ENCODE peak calls at places on chromosomes 2 and 18, in four cellular contexts. Q is PC-9, D is fibroblast of lung, M is ovary. I is an unnamed sample.

GRCh38 chr2:205806126-205806905 is 124.0 kb downstream of the NRP2 start:
- DNase-seq in Q (no peak), D (no peak), M (no peak), I (peak; percentile 75)

GRCh38 chr2:63735263-63735662 is 106.4 kb upstream of the UGP2 start:
- DNase-seq in Q (no peak), D (peak; percentile 34), M (no peak), I (no peak)

GRCh38 chr2:105802587-105802986 is 57.9 kb downstream of the NCK2 start:
- DNase-seq in Q (no peak), D (no peak), M (no peak), I (no peak)

GRCh38 chr2:218295029-218295428 is 2.7 kb upstream of the TMBIM1 start:
- DNase-seq in Q (no peak), D (no peak), M (no peak), I (peak; percentile 58)

GRCh38 chr18:25445430-25445829 is 93.5 kb upstream of the ZNF521 start:
- DNase-seq in Q (no peak), D (no peak), M (no peak), I (no peak)

GRCh38 chr2:138949517-138949916 is 169.3 kb upstream of the NXPH2 start:
- DNase-seq in Q (peak; percentile 26), D (no peak), M (no peak), I (no peak)

GRCh38 chr18:59041819-59042476 is 97.7 kb upstream of the SEC11C start:
- DNase-seq in Q (no peak), D (no peak), M (no peak), I (no peak)

GRCh38 chr2:111202266-111203040 is 81.7 kb downstream of the BCL2L11 start:
- DNase-seq in Q (no peak), D (peak; percentile 59), M (no peak), I (no peak)

GRCh38 chr2:238135601-238136150 is 2.8 kb upstream of the KLHL30 start:
- DNase-seq in Q (no peak), D (no peak), M (no peak), I (no peak)

GRCh38 chr18:53771664-53772063 is 452.8 kb downstream of the MBD2 start:
- DNase-seq in Q (no peak), D (no peak), M (no peak), I (no peak)

GRCh38 chr2:50613161-50613560 is 418.8 kb downstream of the NRXN1 start:
- DNase-seq in Q (no peak), D (peak; percentile 10), M (no peak), I (no peak)

GRCh38 chr2:241865957-241866858 is 3.3 kb upstream of the RTP5 start:
- DNase-seq in Q (no peak), D (no peak), M (no peak), I (peak; percentile 72)

GRCh38 chr2:160994141-160995002 is 165.9 kb upstream of the TANK start:
- DNase-seq in Q (peak; percentile 48), D (peak; percentile 95), M (no peak), I (peak; percentile 71)

GRCh38 chr2:95348609-95349567 is 51.7 kb downstream of the KCNIP3 start:
- DNase-seq in Q (no peak), D (peak; percentile 60), M (peak; percentile 65), I (no peak)

GRCh38 chr2:43224571-43225092 is 1.8 kb downstream of the ZFP36L2 start:
- DNase-seq in Q (peak; percentile 43), D (peak; percentile 49), M (peak; percentile 66), I (peak; percentile 84)

GRCh38 chr2:43222472-43223146 is 3.8 kb downstream of the ZFP36L2 start:
- DNase-seq in Q (no peak), D (peak; percentile 50), M (no peak), I (no peak)

GRCh38 chr2:43225093-43225787 is 1.2 kb downstream of the ZFP36L2 start:
- DNase-seq in Q (peak; percentile 71), D (peak; percentile 87), M (peak; percentile 75), I (peak; percentile 73)

GRCh38 chr2:43223412-43224040 is 2.9 kb downstream of the ZFP36L2 start:
- DNase-seq in Q (no peak), D (peak; percentile 63), M (no peak), I (no peak)

GRCh38 chr2:43224131-43224570 is 2.3 kb downstream of the ZFP36L2 start:
- DNase-seq in Q (peak; percentile 70), D (peak; percentile 84), M (peak; percentile 76), I (peak; percentile 73)
- TF ChIP-seq CTCF in Q (peak; percentile 64), D (peak; percentile 40), M (no peak), I (no peak)

DNA sequence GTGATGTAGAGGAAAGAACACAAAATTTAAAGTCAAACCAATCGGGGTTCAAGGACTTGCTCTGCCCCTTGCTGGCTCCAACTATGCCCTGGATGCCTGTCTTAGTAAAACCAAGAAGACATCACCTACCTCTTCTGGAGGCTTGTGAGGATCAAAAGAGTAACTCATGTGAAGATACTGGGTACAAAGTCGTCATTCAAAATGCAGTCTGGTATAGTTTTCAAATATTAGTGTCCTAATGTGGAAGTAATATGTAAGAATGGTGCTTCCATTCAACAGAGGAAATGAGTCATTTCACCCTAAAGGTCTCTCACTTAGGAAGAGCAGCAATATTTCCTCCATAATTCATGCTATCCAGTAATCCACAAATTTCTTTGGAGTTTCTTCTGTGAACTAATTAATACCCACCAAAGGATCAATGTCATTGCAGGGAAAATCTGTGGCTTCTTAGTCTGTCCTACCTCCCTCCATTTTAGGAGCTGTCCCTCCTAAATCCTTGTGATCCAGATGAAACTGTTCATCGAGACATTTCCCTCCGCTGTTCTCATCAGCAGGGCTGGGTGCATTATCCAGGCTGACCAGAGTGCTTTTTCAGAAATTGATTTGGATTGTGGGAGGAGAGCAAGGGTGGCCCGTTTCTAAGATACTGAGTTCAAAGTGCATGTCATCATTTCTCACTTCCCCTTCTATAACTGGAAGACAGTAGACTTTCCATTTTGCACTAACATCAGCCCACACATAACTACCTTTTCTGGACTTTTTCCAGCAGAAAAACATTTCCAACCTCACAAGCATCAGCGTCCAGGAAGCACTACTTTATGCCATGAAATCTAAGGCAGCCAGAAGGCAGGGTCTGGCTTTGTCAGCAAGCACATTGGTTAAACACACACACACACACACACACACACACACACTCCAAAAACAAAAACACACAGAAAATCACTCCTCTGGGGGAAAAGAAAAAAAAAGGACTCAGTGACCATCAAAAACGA is 94.3 kb downstream of the ANKRD44 start:
- DNase-seq in Q (no peak), D (peak; percentile 42), M (no peak), I (no peak)
- H3K4me3 ChIP-seq in Q (no peak overlapping the region), D (no peak overlapping the region), M (no peak overlapping the region), I (no peak overlapping the region)

GRCh38 chr2:67083978-67084377 is 313.2 kb upstream of the ETAA1 start:
- DNase-seq in Q (no peak), D (peak; percentile 66), M (no peak), I (no peak)
- H3K9me3 ChIP-seq in Q (no peaks in the 10 kb centered on the region), D (no peaks in the 10 kb centered on the region), M (no peaks in the 10 kb centered on the region), I (no peaks in the 10 kb centered on the region)

DNA sequence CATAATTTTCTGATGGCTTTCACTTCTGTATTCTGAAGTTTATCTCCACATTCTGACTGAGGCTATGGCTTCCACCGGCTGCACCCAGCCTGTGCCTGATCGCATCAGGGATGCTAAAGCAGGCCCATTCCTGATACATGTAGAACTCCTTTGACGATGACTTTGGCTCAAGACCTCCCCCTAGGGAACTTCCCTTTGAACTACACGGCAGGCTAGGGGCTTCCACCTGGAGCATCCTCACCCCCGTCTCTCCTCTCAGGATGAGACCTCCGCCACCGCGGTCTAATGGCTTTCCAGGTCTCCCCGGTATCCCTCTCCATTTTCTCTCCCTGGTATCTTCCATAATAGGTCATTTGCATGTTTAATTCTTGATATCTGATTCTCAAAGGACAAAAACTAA is 214.9 kb upstream of the CHST9 start:
- DNase-seq in Q (no peak), D (no peak), M (no peak), I (no peak)
- TF ChIP-seq CTCF in Q (no peak), D (no peak), M (no peak), I (no peak)

DNA sequence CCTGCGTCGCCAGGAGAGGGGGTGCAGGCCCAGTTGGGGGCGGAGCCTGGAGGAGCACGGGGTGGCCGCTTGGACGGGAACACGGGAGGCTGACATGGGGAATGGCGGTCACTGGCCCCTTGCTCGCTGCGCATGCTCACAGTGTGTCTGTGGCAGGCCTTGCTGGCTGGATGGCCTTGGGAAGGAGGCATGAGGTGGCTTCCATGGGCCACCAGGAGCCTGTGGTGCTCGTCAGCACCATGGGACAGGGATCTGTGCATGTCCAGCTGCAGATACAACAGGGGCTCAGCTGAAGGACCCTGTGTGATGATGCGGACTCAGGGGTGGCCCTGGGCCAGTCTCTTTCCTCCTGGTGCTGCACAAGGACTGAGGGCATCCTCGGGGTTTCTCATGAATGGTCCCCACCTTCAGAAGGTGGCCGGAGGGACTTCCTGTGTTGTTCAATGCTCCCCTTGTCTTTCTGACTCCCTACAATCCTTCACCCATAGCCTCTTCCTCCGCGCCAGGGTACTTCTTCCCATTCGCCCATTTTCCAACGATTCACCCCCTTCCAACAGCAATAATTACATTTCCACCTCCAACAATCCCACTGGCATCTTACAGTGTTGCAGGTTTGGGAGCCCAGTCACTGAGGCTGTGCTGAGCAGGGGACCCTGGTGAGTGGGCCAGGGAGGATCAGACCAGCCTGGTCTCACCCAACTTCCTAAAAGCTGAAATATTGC is 3.4 kb upstream of the SP140L start:
- DNase-seq in Q (no peak), D (no peak), M (no peak), I (no peak)
- H3K4me3 ChIP-seq in Q (no peak overlapping the region), D (no peak overlapping the region), M (no peak overlapping the region), I (no peak overlapping the region)

GRCh38 chr2:126042089-126042488 is 613.9 kb upstream of the GYPC start:
- DNase-seq in Q (no peak), D (no peak), M (no peak), I (no peak)
- H3K9me3 ChIP-seq in Q (no peaks in the 10 kb centered on the region), D (no peaks in the 10 kb centered on the region), M (no peaks in the 10 kb centered on the region), I (no peaks in the 10 kb centered on the region)

GRCh38 chr18:47283476-47283875 is 32.0 kb upstream of the SKOR2 start:
- DNase-seq in Q (no peak), D (peak; percentile 17), M (no peak), I (no peak)
- TF ChIP-seq CTCF in Q (peak; percentile 73), D (peak; percentile 43), M (no peak), I (peak; percentile 11)

GRCh38 chr2:182129188-182129707 is 143.6 kb downstream of the PPP1R1C start:
- DNase-seq in Q (no peak), D (no peak), M (no peak), I (no peak)
- H3K4me3 ChIP-seq in Q (no peak overlapping the region), D (no peak overlapping the region), M (no peak overlapping the region), I (no peak overlapping the region)

GRCh38 chr18:4888251-4888650 is 308.8 kb downstream of the AKAIN1 start:
- DNase-seq in Q (no peak), D (no peak), M (no peak), I (no peak)
- H3K9me3 ChIP-seq in Q (no peaks in the 10 kb centered on the region), D (no peaks in the 10 kb centered on the region), M (no peaks in the 10 kb centered on the region), I (no peaks in the 10 kb centered on the region)

I was measured in pancreas.